ENCODE peak calls at places on chromosome 21, in eight cellular contexts. W is neural progenitor cell, J is fibroblast of mammary gland, M is GM12865, B is mesothelial cell of epicardium, V is AG09309, L is type B pancreatic cell, N is ovary. U is an unnamed sample.

GRCh38 chr21:23811802-23812201 is 1795.5 kb downstream of the MRPL39 start:
- DNase-seq in N (no peak), J (no peak), W (no peak), B (no peak), V (no peak), M (no peak), L (no peak), U (no peak)

GRCh38 chr21:29718081-29718815 is 221.5 kb downstream of the GRIK1 start:
- DNase-seq in L (no peak), V (no peak), B (no peak), M (no peak), N (no peak), J (peak; percentile 72), W (no peak), U (no peak)

GRCh38 chr21:26756491-26757159 is 88.6 kb downstream of the ADAMTS1 start:
- DNase-seq in N (no peak), J (peak; percentile 40), L (no peak), V (peak; percentile 61), M (no peak), B (no peak), W (no peak), U (no peak)

GRCh38 chr21:28283652-28284490 is 708.8 kb downstream of the LTN1 start:
- DNase-seq in J (peak; percentile 93), L (no peak), V (peak; percentile 93), M (no peak), B (no peak), W (no peak), N (no peak), U (peak; percentile 84)

GRCh38 chr21:39136711-39137110 is 46.5 kb downstream of the PSMG1 start:
- DNase-seq in L (no peak), B (no peak), J (peak; percentile 34), N (no peak), V (no peak), M (no peak), W (no peak), U (no peak)

GRCh38 chr21:42245348-42246185 is 26.6 kb downstream of the ABCG1 start:
- DNase-seq in V (no peak), M (no peak), N (no peak), W (peak; percentile 51), J (no peak), L (no peak), B (no peak), U (no peak)

GRCh38 chr21:36150192-36150711 is 6.4 kb upstream of the DOP1B start:
- DNase-seq in B (no peak), V (no peak), M (peak; percentile 60), L (no peak), W (no peak), N (no peak), J (peak; percentile 55), U (no peak)

GRCh38 chr21:26280715-26281310 is 110.2 kb upstream of the APP start:
- DNase-seq in L (no peak), V (no peak), W (peak; percentile 33), J (peak; percentile 0), N (no peak), B (no peak), M (no peak), U (no peak)

GRCh38 chr21:42495765-42496119 is 282 bp downstream of the RSPH1 start:
- DNase-seq in L (no peak), B (no peak), J (peak; percentile 25), W (no peak), V (no peak), N (no peak), M (no peak), U (no peak)

GRCh38 chr21:16071082-16071481 is 341.3 kb downstream of the USP25 start:
- DNase-seq in L (no peak), B (no peak), W (no peak), N (peak; percentile 33), V (no peak), J (peak; percentile 69), M (no peak), U (no peak)

GRCh38 chr21:37642493-37642892 is 273.8 kb downstream of the KCNJ6 start:
- DNase-seq in L (no peak), M (peak; percentile 72), V (no peak), W (peak; percentile 78), J (no peak), N (no peak), B (no peak), U (no peak)

GRCh38 chr21:42250422-42251403 is 31.8 kb downstream of the ABCG1 start:
- DNase-seq in N (no peak), J (no peak), V (no peak), W (no peak), M (no peak), B (no peak), L (no peak), U (no peak)

GRCh38 chr21:24658016-24658415 is 949.3 kb downstream of the MRPL39 start:
- DNase-seq in N (no peak), V (no peak), J (no peak), B (no peak), W (no peak), L (no peak), M (no peak), U (no peak)

GRCh38 chr21:41381731-41382130 is 19.9 kb downstream of the MX2 start:
- DNase-seq in B (no peak), V (no peak), L (no peak), N (no peak), J (no peak), M (no peak), W (no peak), U (no peak)

GRCh38 chr21:38223893-38224540 is 32.8 kb upstream of the KCNJ15 start:
- DNase-seq in J (peak; percentile 70), W (peak; percentile 42), N (no peak), B (no peak), L (no peak), M (peak; percentile 36), V (no peak), U (no peak)

GRCh38 chr21:41852929-41853320 is 26.2 kb downstream of the PRDM15 start:
- DNase-seq in J (no peak), V (no peak), M (no peak), B (no peak), L (no peak), W (no peak), N (no peak), U (no peak)

GRCh38 chr21:43361127-43361492 is 65.8 kb downstream of the SIK1 start:
- DNase-seq in M (peak; percentile 81), V (no peak), J (peak; percentile 28), B (no peak), L (no peak), N (peak; percentile 33), W (no peak), U (no peak)

GRCh38 chr21:36700961-36701911 is 2.3 kb downstream of the SIM2 start:
- DNase-seq in W (peak; percentile 74), B (no peak), L (no peak), V (no peak), N (no peak), J (no peak), M (no peak), U (no peak)

GRCh38 chr21:21439761-21440160 is 441.6 kb downstream of the NCAM2 start:
- DNase-seq in B (no peak), V (no peak), W (no peak), M (no peak), L (no peak), N (no peak), J (peak; percentile 24), U (no peak)

GRCh38 chr21:43817157-43818086 is 28.0 kb downstream of the RRP1 start:
- DNase-seq in M (no peak), V (no peak), B (no peak), W (no peak), L (no peak), J (no peak), N (no peak), U (no peak)

GRCh38 chr21:39515684-39516083 is 63.9 kb downstream of the SH3BGR start:
- DNase-seq in J (no peak), M (no peak), W (no peak), N (no peak), V (no peak), B (no peak), L (no peak), U (no peak)

DNA sequence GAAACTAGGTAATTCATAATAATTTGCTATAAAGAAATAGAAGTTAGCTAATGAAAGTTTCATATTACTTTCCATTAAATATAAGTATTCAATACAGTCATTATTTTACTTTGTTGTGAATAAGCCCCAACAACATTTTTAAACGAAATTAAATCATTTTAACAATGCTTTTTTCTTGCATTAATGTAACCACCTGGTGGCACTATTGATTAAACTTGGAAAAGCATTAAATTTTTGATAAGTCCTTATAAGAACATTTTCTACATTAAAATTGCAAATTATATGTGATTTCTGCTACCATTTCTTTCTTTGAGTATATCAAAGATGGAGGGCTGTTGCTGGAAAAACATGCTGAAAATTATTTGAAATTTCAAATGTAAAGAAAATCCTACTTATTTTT is 918.8 kb upstream of the TMPRSS15 start:
- DNase-seq in M (no peak), B (no peak), L (no peak), W (no peak), V (no peak), N (no peak), J (peak; percentile 0), U (no peak)
- TF ChIP-seq CTCF in M (no peak), B (peak; percentile 55), L (peak; percentile 65), W (peak; percentile 45), V (no peak), N (no peak), J (no peak), U (no peak)

GRCh38 chr21:35051287-35051818 is 2.3 kb upstream of the RUNX1 start:
- DNase-seq in L (no peak), V (peak; percentile 70), B (no peak), M (peak; percentile 58), N (no peak), J (peak; percentile 69), W (peak; percentile 87), U (peak; percentile 65)
- TF ChIP-seq CTCF in L (peak; percentile 77), V (peak; percentile 78), B (no peak), M (peak; percentile 28), N (no peak), J (peak; percentile 35), W (peak; percentile 73), U (peak; percentile 58)

DNA sequence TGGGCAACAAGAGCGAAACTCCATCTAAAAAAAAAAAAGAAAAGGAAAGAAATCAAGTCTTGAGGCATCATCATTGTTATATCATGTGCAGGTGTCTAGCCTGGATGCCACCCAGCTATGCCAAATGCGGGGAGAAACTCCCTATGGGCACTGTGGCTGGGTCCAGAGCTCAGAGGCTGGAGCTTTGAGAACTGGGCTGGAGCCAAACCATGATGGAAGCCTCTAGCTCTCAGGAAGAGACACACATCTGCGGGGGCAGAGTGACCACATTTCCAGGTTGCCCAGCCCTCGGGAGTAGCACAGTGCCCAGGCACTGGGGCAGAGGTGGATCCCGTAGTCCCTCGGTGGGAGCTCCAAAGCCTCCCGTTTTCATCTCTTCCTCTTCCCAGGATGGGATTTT is 58.9 kb downstream of the COL18A1 start:
- DNase-seq in L (no peak), V (no peak), J (no peak), B (no peak), M (no peak), W (no peak), N (no peak), U (no peak)
- TF ChIP-seq CTCF in L (no peak), V (no peak), J (no peak), B (no peak), M (no peak), W (no peak), N (no peak), U (no peak)

DNA sequence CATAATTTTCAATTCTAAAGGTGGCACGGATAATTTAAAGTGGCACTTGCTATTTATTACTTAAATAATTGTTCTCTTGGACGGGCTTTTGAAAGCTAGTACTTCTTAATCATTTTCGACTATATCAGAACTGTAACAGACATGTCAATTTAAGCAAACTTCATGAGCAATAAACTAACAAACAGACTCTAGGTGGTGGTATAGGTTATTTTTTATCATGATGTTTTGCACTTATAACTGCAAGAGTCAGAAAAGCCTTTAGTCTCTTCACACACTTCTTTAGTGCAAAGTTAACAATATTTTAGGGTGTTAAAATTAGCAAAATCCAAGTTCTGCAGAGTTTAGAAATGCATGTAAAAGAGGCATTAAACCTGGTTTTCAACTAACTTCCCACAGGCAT is 2.2 kb downstream of the NRIP1 start:
- DNase-seq in B (no peak), J (peak; percentile 62), W (no peak), V (no peak), M (peak; percentile 10), N (no peak), L (no peak), U (no peak)
- TF ChIP-seq CTCF in B (no peak), J (peak; percentile 21), W (no peak), V (no peak), M (no peak), N (no peak), L (peak; percentile 43), U (no peak)

U was measured in AG09319.